ENCODE peak calls at places on chromosomes 4 and X, in four cellular contexts. S is amniotic stem cell, W is foreskin keratinocyte, A is T-helper 1 cell. F is an unnamed sample.

GRCh38 chrX:150967786-150968185 is 15.3 kb upstream of the HMGB3 start:
- DNase-seq in S (no peak), A (no peak), W (no peak), F (no peak)

GRCh38 chr4:53119685-53120084 is 246.2 kb downstream of the SCFD2 start:
- DNase-seq in A (no peak), S (peak; percentile 46), W (peak; percentile 51), F (no peak)

GRCh38 chr4:150461957-150462356 is 120.0 kb upstream of the MAB21L2 start:
- DNase-seq in S (no peak), W (no peak), A (no peak), F (no peak)

GRCh38 chr4:89894654-89895652 is at the start of gene MMRN1:
- DNase-seq in W (no peak), A (no peak), S (no peak), F (no peak)

GRCh38 chr4:145041378-145041777 is 56.6 kb downstream of the ANAPC10 start:
- DNase-seq in W (no peak), A (no peak), S (no peak), F (no peak)

GRCh38 chrX:17655232-17656034 is 81.9 kb upstream of the SCML1 start:
- DNase-seq in S (no peak), A (no peak), W (no peak), F (no peak)

GRCh38 chrX:78104447-78105176 is 564 bp downstream of the PGK1 start:
- DNase-seq in S (no peak), W (no peak), A (peak; percentile 25), F (peak; percentile 10)

GRCh38 chrX:130830599-130831346 is 72.2 kb downstream of the ENOX2 start:
- DNase-seq in A (no peak), W (no peak), S (no peak), F (no peak)

GRCh38 chr4:16843831-16844508 is 54.5 kb downstream of the LDB2 start:
- DNase-seq in A (no peak), W (no peak), S (peak; percentile 9), F (no peak)

GRCh38 chrX:149495573-149496071 is 9.5 kb downstream of the IDS start:
- DNase-seq in S (no peak), W (peak; percentile 71), A (no peak), F (no peak)